ENCODE peak calls at places on chromosomes 12 and 14, in eight cellular contexts. S is K562; Q is tibial nerve; L is T-helper 9 cell; A is amygdala; H is activated T-helper 9 cell treated with anti-CD3 and anti-CD28 coated beads, Interleukin-2, amount 50 U/mL, for 16 hours; K is fibroblast of mammary gland; G is activated naive CD4-positive, alpha-beta T cell. Y is an unnamed sample.

GRCh38 chr14:58659846-58660245 is 22.1 kb downstream of the DACT1 start:
- DNase-seq in G (no peak), L (no peak), H (no peak), K (no peak), S (no peak), A (no peak), Q (peak), Y (no peak)

GRCh38 chr14:92637228-92637627 is 111.2 kb downstream of the LGMN start:
- DNase-seq in K (no peak), A (no peak), L (no peak), G (no peak), S (no peak), Q (no peak), H (no peak), Y (no peak)

GRCh38 chr12:27161458-27162228 is 79.3 kb upstream of the C12orf71 start:
- DNase-seq in G (no peak), H (no peak), K (peak), A (no peak), L (no peak), S (no peak), Q (no peak), Y (no peak)

GRCh38 chr12:42372154-42372791 is 46.3 kb downstream of the PPHLN1 start:
- DNase-seq in H (no peak), A (no peak), L (no peak), Q (peak), S (peak), G (no peak), K (peak), Y (peak)

GRCh38 chr14:73472182-73473114 is 14.1 kb upstream of the NUMB start:
- DNase-seq in L (no peak), S (peak), Q (peak), K (peak), G (no peak), A (no peak), H (no peak), Y (no peak)

GRCh38 chr12:75705749-75706719 is 194.6 kb upstream of the KRR1 start:
- DNase-seq in G (no peak), H (no peak), K (peak), S (peak), A (no peak), Q (peak), L (no peak), Y (no peak)

GRCh38 chr12:57090456-57090855 is 1.5 kb downstream of the NAB2 start:
- DNase-seq in Q (no peak), G (no peak), S (no peak), L (no peak), A (no peak), K (no peak), H (no peak), Y (no peak)

GRCh38 chr14:37622231-37622923 is 26.9 kb downstream of the TTC6 start:
- DNase-seq in L (no peak), G (no peak), S (no peak), Q (no peak), H (no peak), K (peak), A (no peak), Y (no peak)

GRCh38 chr12:52032431-52032796 is 18.8 kb upstream of the NR4A1 start:
- DNase-seq in L (no peak), Q (peak), A (peak), K (peak), S (no peak), H (no peak), G (no peak), Y (no peak)

GRCh38 chr14:105475916-105476845 is 1.6 kb downstream of the CRIP2 start:
- DNase-seq in L (no peak), Q (no peak), A (peak), G (no peak), K (peak), S (no peak), H (no peak), Y (no peak)

GRCh38 chr12:6158263-6158662 is 33.8 kb upstream of the VWF start:
- DNase-seq in G (no peak), H (no peak), K (no peak), A (no peak), Q (no peak), S (no peak), L (no peak), Y (peak)

GRCh38 chr12:120229583-120230325 is 28.8 kb upstream of the RPLP0 start:
- DNase-seq in H (no peak), K (peak), G (no peak), S (no peak), A (no peak), L (no peak), Q (no peak), Y (no peak)

GRCh38 chr12:124114316-124114715 is 141.3 kb downstream of the ZNF664 start:
- DNase-seq in H (no peak), K (no peak), L (no peak), G (no peak), A (no peak), S (no peak), Q (no peak), Y (no peak)

GRCh38 chr12:113482334-113482733 is 10.7 kb upstream of the LHX5 start:
- DNase-seq in L (no peak), A (no peak), G (no peak), Q (no peak), H (no peak), S (no peak), K (no peak), Y (no peak)

GRCh38 chr12:53268637-53269562 is 801 bp downstream of the ESPL1 start:
- DNase-seq in A (no peak), S (peak), L (no peak), G (no peak), K (peak), Q (no peak), H (no peak), Y (no peak)

GRCh38 chr12:9120487-9121184 is 4.9 kb upstream of the A2M start:
- DNase-seq in G (no peak), K (no peak), Q (no peak), H (no peak), A (no peak), L (no peak), S (no peak), Y (no peak)

GRCh38 chr12:68622250-68622649 is 11.6 kb downstream of the RAP1B start:
- DNase-seq in H (no peak), L (no peak), K (no peak), A (no peak), G (no peak), Q (no peak), S (no peak), Y (no peak)

GRCh38 chr12:116381744-116382455 is 104.4 kb upstream of the MED13L start:
- DNase-seq in A (no peak), H (no peak), K (peak), S (no peak), Q (no peak), L (no peak), G (no peak), Y (no peak)

GRCh38 chr12:115456946-115457689 is 773.1 kb upstream of the TBX3 start:
- DNase-seq in L (no peak), H (no peak), G (no peak), K (no peak), S (no peak), A (no peak), Q (no peak), Y (peak)

GRCh38 chr12:57237952-57238853 is 8.7 kb downstream of the SHMT2 start:
- DNase-seq in A (no peak), G (no peak), S (peak), L (peak), K (no peak), Q (no peak), H (no peak), Y (peak)

GRCh38 chr12:96157427-96157826 is 36.7 kb upstream of the ELK3 start:
- DNase-seq in A (no peak), L (no peak), S (no peak), K (no peak), Q (no peak), H (no peak), G (no peak), Y (no peak)

GRCh38 chr12:76586764-76587395 is 27.3 kb upstream of the OSBPL8 start:
- DNase-seq in S (peak), H (no peak), G (no peak), Q (peak), L (peak), K (peak), A (no peak), Y (no peak)

GRCh38 chr14:39368261-39368959 is 63.8 kb downstream of the FBXO33 start:
- DNase-seq in A (peak), G (no peak), L (no peak), K (peak), S (peak), Q (peak), H (no peak), Y (peak)

GRCh38 chr12:105355752-105356151 is 25.3 kb downstream of the C12orf75 start:
- DNase-seq in K (peak), Q (no peak), H (no peak), S (no peak), G (no peak), L (no peak), A (no peak), Y (no peak)

GRCh38 chr12:104280111-104280510 is 23.4 kb upstream of the EID3 start:
- DNase-seq in A (no peak), K (no peak), H (no peak), Q (no peak), S (no peak), L (no peak), G (no peak), Y (no peak)

GRCh38 chr12:15206831-15207394 is 14.3 kb downstream of the RERG start:
- DNase-seq in Q (no peak), K (no peak), H (no peak), L (no peak), A (no peak), S (no peak), G (no peak), Y (no peak)

GRCh38 chr14:71668186-71668912 is 263.9 kb upstream of the RGS6 start:
- DNase-seq in H (no peak), A (no peak), G (no peak), K (no peak), L (no peak), S (no peak), Q (no peak), Y (no peak)

GRCh38 chr14:22039938-22040780 is 366.5 kb upstream of the OR4E1 start:
- DNase-seq in L (no peak), K (no peak), Q (no peak), A (no peak), S (no peak), G (peak), H (no peak), Y (no peak)

GRCh38 chr12:130480887-130481286 is 143.2 kb downstream of the PIWIL1 start:
- DNase-seq in G (no peak), A (no peak), K (no peak), L (no peak), S (no peak), Q (no peak), H (no peak), Y (no peak)

GRCh38 chr14:74584966-74585365 is 27.1 kb downstream of the LTBP2 start:
- DNase-seq in K (no peak), G (no peak), H (no peak), S (no peak), L (no peak), Q (no peak), A (no peak), Y (no peak)

GRCh38 chr14:102969060-102969791 is 46.8 kb downstream of the AMN start:
- DNase-seq in A (no peak), S (no peak), K (no peak), H (no peak), L (no peak), Q (no peak), G (no peak), Y (no peak)

GRCh38 chr12:106170285-106170684 is 31.5 kb upstream of the NUAK1 start:
- DNase-seq in K (peak), Q (no peak), S (no peak), A (no peak), L (no peak), G (no peak), H (no peak), Y (no peak)

GRCh38 chr12:107564946-107565345 is 120.7 kb upstream of the PWP1 start:
- DNase-seq in A (no peak), L (no peak), G (no peak), H (no peak), Q (no peak), K (peak), S (no peak), Y (no peak)

GRCh38 chr12:50006266-50006665 is 19.0 kb downstream of the RACGAP1 start:
- DNase-seq in G (no peak), A (no peak), L (no peak), H (no peak), Q (no peak), S (no peak), K (no peak), Y (no peak)

GRCh38 chr12:14403711-14404164 is 38.3 kb downstream of the ATF7IP start:
- DNase-seq in H (no peak), L (no peak), A (no peak), S (no peak), Q (no peak), K (peak), G (no peak), Y (no peak)

GRCh38 chr12:47868552-47869031 is 36.2 kb downstream of the VDR start:
- DNase-seq in G (no peak), S (no peak), Q (no peak), H (no peak), A (no peak), K (no peak), L (no peak), Y (no peak)

GRCh38 chr12:51217968-51218606 is at the start of gene POU6F1:
- DNase-seq in Q (peak), A (peak), S (peak), G (peak), L (peak), H (peak), K (peak), Y (peak)

GRCh38 chr12:114407034-114407420 is 1.1 kb upstream of the TBX5 start:
- DNase-seq in Q (no peak), L (no peak), G (no peak), H (no peak), K (peak), A (no peak), S (no peak), Y (no peak)